ENCODE peak calls at places on chromosomes 12 and 14, in nine cellular contexts. One of them, this sample, is unnamed.

GRCh38 chr12:123061806-123062205 is 81.3 kb downstream of the ARL6IP4 start:
- DNase-seq in AG04449: no peak
- DNase-seq in T-helper 1 cell: no peak
- DNase-seq in fibroblast of the conjunctiva: no peak
- DNase-seq in adipocyte: no peak
- DNase-seq in lower lobe of right lung: no peak
- DNase-seq in amniotic stem cell: no peak
- DNase-seq in stromal cell of bone marrow: no peak
- DNase-seq in HFFc6: no peak
- DNase-seq in this sample: no peak

GRCh38 chr12:54082402-54082892 is 28.8 kb downstream of the HOXC4 start:
- DNase-seq in AG04449: no peak
- DNase-seq in T-helper 1 cell: peak
- DNase-seq in fibroblast of the conjunctiva: no peak
- DNase-seq in adipocyte: no peak
- DNase-seq in lower lobe of right lung: no peak
- DNase-seq in amniotic stem cell: no peak
- DNase-seq in stromal cell of bone marrow: no peak
- DNase-seq in HFFc6: no peak
- DNase-seq in this sample: no peak

GRCh38 chr12:124517260-124518050 is 50.0 kb downstream of the NCOR2 start:
- DNase-seq in AG04449: no peak
- DNase-seq in T-helper 1 cell: no peak
- DNase-seq in fibroblast of the conjunctiva: no peak
- DNase-seq in adipocyte: peak
- DNase-seq in lower lobe of right lung: peak
- DNase-seq in amniotic stem cell: no peak
- DNase-seq in stromal cell of bone marrow: no peak
- DNase-seq in HFFc6: no peak
- DNase-seq in this sample: peak

GRCh38 chr14:55446127-55446736 is 5.8 kb upstream of the TBPL2 start:
- DNase-seq in AG04449: no peak
- DNase-seq in T-helper 1 cell: peak
- DNase-seq in fibroblast of the conjunctiva: peak
- DNase-seq in adipocyte: peak
- DNase-seq in lower lobe of right lung: no peak
- DNase-seq in amniotic stem cell: peak
- DNase-seq in stromal cell of bone marrow: peak
- DNase-seq in HFFc6: peak
- DNase-seq in this sample: peak

GRCh38 chr14:33509454-33509853 is 441.4 kb downstream of the EGLN3 start:
- DNase-seq in AG04449: no peak
- DNase-seq in T-helper 1 cell: no peak
- DNase-seq in fibroblast of the conjunctiva: no peak
- DNase-seq in adipocyte: no peak
- DNase-seq in lower lobe of right lung: no peak
- DNase-seq in amniotic stem cell: no peak
- DNase-seq in stromal cell of bone marrow: no peak
- DNase-seq in HFFc6: no peak
- DNase-seq in this sample: no peak

GRCh38 chr14:79724934-79725717 is 486.2 kb downstream of the DIO2 start:
- DNase-seq in AG04449: no peak
- DNase-seq in T-helper 1 cell: no peak
- DNase-seq in fibroblast of the conjunctiva: no peak
- DNase-seq in adipocyte: no peak
- DNase-seq in lower lobe of right lung: no peak
- DNase-seq in amniotic stem cell: no peak
- DNase-seq in stromal cell of bone marrow: no peak
- DNase-seq in HFFc6: no peak
- DNase-seq in this sample: no peak

GRCh38 chr14:91354979-91355685 is 62.5 kb downstream of the CCDC88C start:
- DNase-seq in AG04449: no peak
- DNase-seq in T-helper 1 cell: no peak
- DNase-seq in fibroblast of the conjunctiva: no peak
- DNase-seq in adipocyte: no peak
- DNase-seq in lower lobe of right lung: peak
- DNase-seq in amniotic stem cell: no peak
- DNase-seq in stromal cell of bone marrow: no peak
- DNase-seq in HFFc6: no peak
- DNase-seq in this sample: no peak

GRCh38 chr14:56061051-56061450 is 57.2 kb upstream of the PELI2 start:
- DNase-seq in AG04449: no peak
- DNase-seq in T-helper 1 cell: no peak
- DNase-seq in fibroblast of the conjunctiva: no peak
- DNase-seq in adipocyte: no peak
- DNase-seq in lower lobe of right lung: no peak
- DNase-seq in amniotic stem cell: no peak
- DNase-seq in stromal cell of bone marrow: no peak
- DNase-seq in HFFc6: no peak
- DNase-seq in this sample: no peak

GRCh38 chr12:12176402-12176801 is 90.4 kb downstream of the LRP6 start:
- DNase-seq in AG04449: no peak
- DNase-seq in T-helper 1 cell: no peak
- DNase-seq in fibroblast of the conjunctiva: no peak
- DNase-seq in adipocyte: no peak
- DNase-seq in lower lobe of right lung: no peak
- DNase-seq in amniotic stem cell: no peak
- DNase-seq in stromal cell of bone marrow: no peak
- DNase-seq in HFFc6: no peak
- DNase-seq in this sample: no peak

GRCh38 chr14:25658988-25659387 is 609.0 kb upstream of the STXBP6 start:
- DNase-seq in AG04449: no peak
- DNase-seq in T-helper 1 cell: no peak
- DNase-seq in fibroblast of the conjunctiva: no peak
- DNase-seq in adipocyte: no peak
- DNase-seq in lower lobe of right lung: no peak
- DNase-seq in amniotic stem cell: no peak
- DNase-seq in stromal cell of bone marrow: no peak
- DNase-seq in HFFc6: no peak
- DNase-seq in this sample: no peak

GRCh38 chr12:113250045-113250444 is 28.8 kb downstream of the TPCN1 start:
- DNase-seq in AG04449: no peak
- DNase-seq in T-helper 1 cell: no peak
- DNase-seq in fibroblast of the conjunctiva: no peak
- DNase-seq in adipocyte: no peak
- DNase-seq in lower lobe of right lung: no peak
- DNase-seq in amniotic stem cell: no peak
- DNase-seq in stromal cell of bone marrow: no peak
- DNase-seq in HFFc6: no peak
- DNase-seq in this sample: no peak

GRCh38 chr12:116881325-116881866 is at the start of gene HRK:
- DNase-seq in AG04449: no peak
- DNase-seq in T-helper 1 cell: no peak
- DNase-seq in fibroblast of the conjunctiva: no peak
- DNase-seq in adipocyte: no peak
- DNase-seq in lower lobe of right lung: no peak
- DNase-seq in amniotic stem cell: no peak
- DNase-seq in stromal cell of bone marrow: no peak
- DNase-seq in HFFc6: no peak
- DNase-seq in this sample: peak

GRCh38 chr12:107847830-107848229 is 73.3 kb downstream of the ASCL4 start:
- DNase-seq in AG04449: no peak
- DNase-seq in T-helper 1 cell: no peak
- DNase-seq in fibroblast of the conjunctiva: no peak
- DNase-seq in adipocyte: no peak
- DNase-seq in lower lobe of right lung: no peak
- DNase-seq in amniotic stem cell: no peak
- DNase-seq in stromal cell of bone marrow: no peak
- DNase-seq in HFFc6: no peak
- DNase-seq in this sample: no peak

GRCh38 chr14:100889641-100890040 is 13.9 kb downstream of the RTL1 start:
- DNase-seq in AG04449: no peak
- DNase-seq in T-helper 1 cell: no peak
- DNase-seq in fibroblast of the conjunctiva: no peak
- DNase-seq in adipocyte: no peak
- DNase-seq in lower lobe of right lung: no peak
- DNase-seq in amniotic stem cell: no peak
- DNase-seq in stromal cell of bone marrow: no peak
- DNase-seq in HFFc6: no peak
- DNase-seq in this sample: no peak

GRCh38 chr12:32248594-32249140 is 142.0 kb downstream of the BICD1 start:
- DNase-seq in AG04449: no peak
- DNase-seq in T-helper 1 cell: no peak
- DNase-seq in fibroblast of the conjunctiva: no peak
- DNase-seq in adipocyte: peak
- DNase-seq in lower lobe of right lung: no peak
- DNase-seq in amniotic stem cell: no peak
- DNase-seq in stromal cell of bone marrow: no peak
- DNase-seq in HFFc6: no peak
- DNase-seq in this sample: no peak

GRCh38 chr12:39586811-39587210 is 32.8 kb downstream of the ABCD2 start:
- DNase-seq in AG04449: no peak
- DNase-seq in T-helper 1 cell: no peak
- DNase-seq in fibroblast of the conjunctiva: no peak
- DNase-seq in adipocyte: peak
- DNase-seq in lower lobe of right lung: no peak
- DNase-seq in amniotic stem cell: no peak
- DNase-seq in stromal cell of bone marrow: no peak
- DNase-seq in HFFc6: no peak
- DNase-seq in this sample: no peak

GRCh38 chr12:132204064-132204821 is 60.0 kb downstream of the NOC4L start:
- DNase-seq in AG04449: no peak
- DNase-seq in T-helper 1 cell: no peak
- DNase-seq in fibroblast of the conjunctiva: no peak
- DNase-seq in adipocyte: peak
- DNase-seq in lower lobe of right lung: no peak
- DNase-seq in amniotic stem cell: no peak
- DNase-seq in stromal cell of bone marrow: no peak
- DNase-seq in HFFc6: no peak
- DNase-seq in this sample: no peak

GRCh38 chr14:74501135-74501614 is 7.6 kb downstream of the ISCA2 start:
- DNase-seq in AG04449: no peak
- DNase-seq in T-helper 1 cell: no peak
- DNase-seq in fibroblast of the conjunctiva: peak
- DNase-seq in adipocyte: peak
- DNase-seq in lower lobe of right lung: peak
- DNase-seq in amniotic stem cell: no peak
- DNase-seq in stromal cell of bone marrow: peak
- DNase-seq in HFFc6: peak
- DNase-seq in this sample: peak

GRCh38 chr12:99768758-99769157 is 121.2 kb downstream of the GARIN6 start:
- DNase-seq in AG04449: no peak
- DNase-seq in T-helper 1 cell: no peak
- DNase-seq in fibroblast of the conjunctiva: no peak
- DNase-seq in adipocyte: no peak
- DNase-seq in lower lobe of right lung: no peak
- DNase-seq in amniotic stem cell: no peak
- DNase-seq in stromal cell of bone marrow: no peak
- DNase-seq in HFFc6: no peak
- DNase-seq in this sample: no peak

GRCh38 chr14:102206901-102207300 is 67.2 kb downstream of the WDR20 start:
- DNase-seq in AG04449: no peak
- DNase-seq in T-helper 1 cell: no peak
- DNase-seq in fibroblast of the conjunctiva: no peak
- DNase-seq in adipocyte: no peak
- DNase-seq in lower lobe of right lung: no peak
- DNase-seq in amniotic stem cell: no peak
- DNase-seq in stromal cell of bone marrow: no peak
- DNase-seq in HFFc6: no peak
- DNase-seq in this sample: no peak

GRCh38 chr12:131872154-131873046 is 22.0 kb upstream of the ULK1 start:
- DNase-seq in AG04449: peak
- DNase-seq in T-helper 1 cell: no peak
- DNase-seq in fibroblast of the conjunctiva: no peak
- DNase-seq in adipocyte: peak
- DNase-seq in lower lobe of right lung: no peak
- DNase-seq in amniotic stem cell: peak
- DNase-seq in stromal cell of bone marrow: peak
- DNase-seq in HFFc6: peak
- DNase-seq in this sample: no peak

GRCh38 chr12:131096681-131097181 is 143.0 kb downstream of the ADGRD1 start:
- DNase-seq in AG04449: no peak
- DNase-seq in T-helper 1 cell: no peak
- DNase-seq in fibroblast of the conjunctiva: no peak
- DNase-seq in adipocyte: no peak
- DNase-seq in lower lobe of right lung: peak
- DNase-seq in amniotic stem cell: no peak
- DNase-seq in stromal cell of bone marrow: no peak
- DNase-seq in HFFc6: no peak
- DNase-seq in this sample: no peak

GRCh38 chr12:24695657-24696329 is 253.1 kb downstream of the BCAT1 start:
- DNase-seq in AG04449: no peak
- DNase-seq in T-helper 1 cell: no peak
- DNase-seq in fibroblast of the conjunctiva: no peak
- DNase-seq in adipocyte: peak
- DNase-seq in lower lobe of right lung: no peak
- DNase-seq in amniotic stem cell: no peak
- DNase-seq in stromal cell of bone marrow: no peak
- DNase-seq in HFFc6: no peak
- DNase-seq in this sample: peak

GRCh38 chr12:8662592-8662991 is at the start of gene MFAP5:
- DNase-seq in AG04449: peak
- DNase-seq in T-helper 1 cell: no peak
- DNase-seq in fibroblast of the conjunctiva: no peak
- DNase-seq in adipocyte: peak
- DNase-seq in lower lobe of right lung: no peak
- DNase-seq in amniotic stem cell: no peak
- DNase-seq in stromal cell of bone marrow: peak
- DNase-seq in HFFc6: peak
- DNase-seq in this sample: no peak